ENCODE peak calls at places on chromosomes 12 and 14, in seven cellular contexts. One of them, this sample, is unnamed.

GRCh38 chr14:65373671-65374039 is 38.9 kb upstream of the FUT8 start:
- DNase-seq in HepG2: no peak
- DNase-seq in HCT116: no peak
- DNase-seq in IMR-90: no peak
- DNase-seq in SK-N-SH: no peak
- DNase-seq in H1: no peak
- DNase-seq in K562: no peak
- DNase-seq in this sample: no peak

GRCh38 chr14:101947577-101947903 is 16.8 kb upstream of the DYNC1H1 start:
- DNase-seq in HepG2: no peak
- DNase-seq in HCT116: no peak
- DNase-seq in IMR-90: no peak
- DNase-seq in SK-N-SH: peak; percentile 45
- DNase-seq in H1: no peak
- DNase-seq in K562: no peak
- DNase-seq in this sample: no peak

GRCh38 chr12:20142295-20142694 is 226.0 kb upstream of the PDE3A start:
- DNase-seq in HepG2: no peak
- DNase-seq in HCT116: no peak
- DNase-seq in IMR-90: no peak
- DNase-seq in SK-N-SH: peak; percentile 19
- DNase-seq in H1: no peak
- DNase-seq in K562: no peak
- DNase-seq in this sample: no peak

GRCh38 chr12:89349814-89350213 is 2.5 kb downstream of the DUSP6 start:
- DNase-seq in HepG2: no peak
- DNase-seq in HCT116: no peak
- DNase-seq in IMR-90: peak; percentile 81
- DNase-seq in SK-N-SH: peak; percentile 38
- DNase-seq in H1: no peak
- DNase-seq in K562: no peak
- DNase-seq in this sample: no peak

GRCh38 chr12:71371132-71371531 is 68.5 kb upstream of the LGR5 start:
- DNase-seq in HepG2: peak; percentile 16
- DNase-seq in HCT116: peak; percentile 3
- DNase-seq in IMR-90: no peak
- DNase-seq in SK-N-SH: no peak
- DNase-seq in H1: no peak
- DNase-seq in K562: peak; percentile 56
- DNase-seq in this sample: no peak

GRCh38 chr12:28568083-28568482 is 377.8 kb downstream of the CCDC91 start:
- DNase-seq in HepG2: no peak
- DNase-seq in HCT116: no peak
- DNase-seq in IMR-90: peak; percentile 95
- DNase-seq in SK-N-SH: peak; percentile 11
- DNase-seq in H1: no peak
- DNase-seq in K562: no peak
- DNase-seq in this sample: peak; percentile 6

GRCh38 chr14:89015016-89015415 is 190.6 kb downstream of the TTC8 start:
- DNase-seq in HepG2: no peak
- DNase-seq in HCT116: no peak
- DNase-seq in IMR-90: no peak
- DNase-seq in SK-N-SH: no peak
- DNase-seq in H1: no peak
- DNase-seq in K562: no peak
- DNase-seq in this sample: no peak

GRCh38 chr12:6186114-6186827 is 13.9 kb upstream of the CD9 start:
- DNase-seq in HepG2: no peak
- DNase-seq in HCT116: no peak
- DNase-seq in IMR-90: no peak
- DNase-seq in SK-N-SH: no peak
- DNase-seq in H1: no peak
- DNase-seq in K562: no peak
- DNase-seq in this sample: no peak

GRCh38 chr12:52860102-52860838 is 11.5 kb upstream of the KRT78 start:
- DNase-seq in HepG2: no peak
- DNase-seq in HCT116: no peak
- DNase-seq in IMR-90: peak; percentile 52
- DNase-seq in SK-N-SH: no peak
- DNase-seq in H1: no peak
- DNase-seq in K562: no peak
- DNase-seq in this sample: peak; percentile 89

GRCh38 chr14:103127861-103128598 is 4.8 kb downstream of the TNFAIP2 start:
- DNase-seq in HepG2: no peak
- DNase-seq in HCT116: no peak
- DNase-seq in IMR-90: no peak
- DNase-seq in SK-N-SH: peak; percentile 30
- DNase-seq in H1: no peak
- DNase-seq in K562: no peak
- DNase-seq in this sample: no peak

GRCh38 chr12:50732591-50732990 is 31.3 kb upstream of the ATF1 start:
- DNase-seq in HepG2: no peak
- DNase-seq in HCT116: peak; percentile 3
- DNase-seq in IMR-90: peak; percentile 97
- DNase-seq in SK-N-SH: no peak
- DNase-seq in H1: no peak
- DNase-seq in K562: peak; percentile 13
- DNase-seq in this sample: no peak

GRCh38 chr12:89770391-89770790 is 61.8 kb upstream of the ATP2B1 start:
- DNase-seq in HepG2: no peak
- DNase-seq in HCT116: no peak
- DNase-seq in IMR-90: no peak
- DNase-seq in SK-N-SH: no peak
- DNase-seq in H1: no peak
- DNase-seq in K562: no peak
- DNase-seq in this sample: no peak

GRCh38 chr14:51776102-51776894 is 84.1 kb upstream of the GNG2 start:
- DNase-seq in HepG2: peak; percentile 52
- DNase-seq in HCT116: peak; percentile 44
- DNase-seq in IMR-90: peak; percentile 68
- DNase-seq in SK-N-SH: peak; percentile 87
- DNase-seq in H1: peak; percentile 43
- DNase-seq in K562: peak; percentile 36
- DNase-seq in this sample: peak; percentile 75

GRCh38 chr12:16076553-16076952 is 165.4 kb downstream of the DERA start:
- DNase-seq in HepG2: peak; percentile 44
- DNase-seq in HCT116: peak; percentile 29
- DNase-seq in IMR-90: peak; percentile 2
- DNase-seq in SK-N-SH: peak; percentile 17
- DNase-seq in H1: no peak
- DNase-seq in K562: no peak
- DNase-seq in this sample: peak; percentile 28

DNA sequence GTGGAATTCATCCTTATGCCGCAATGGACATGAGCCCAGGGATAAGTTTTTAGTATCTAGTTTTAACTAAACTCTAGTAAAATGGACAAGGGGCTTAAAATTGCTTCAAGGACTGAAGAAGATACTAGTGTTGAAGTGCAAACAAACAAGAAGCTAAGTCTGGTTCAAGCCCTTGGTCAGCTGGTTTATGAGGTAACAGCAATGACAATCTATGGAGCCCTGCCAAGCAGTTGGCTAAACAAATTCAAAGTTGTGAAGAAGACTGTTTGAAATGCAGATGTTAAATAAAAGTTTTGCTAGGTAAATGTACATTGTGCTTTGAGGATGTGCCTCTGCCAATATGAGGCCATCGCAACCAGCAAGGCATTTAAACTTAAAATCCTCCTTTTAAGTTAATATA is 209.4 kb downstream of the KTN1 start:
- DNase-seq in HepG2: no peak
- DNase-seq in HCT116: no peak
- DNase-seq in IMR-90: peak; percentile 44
- DNase-seq in SK-N-SH: no peak
- DNase-seq in H1: no peak
- DNase-seq in K562: no peak
- DNase-seq in this sample: no peak
- TF ChIP-seq RAD21 in HepG2: no peak
- TF ChIP-seq RAD21 in HCT116: no peak
- TF ChIP-seq RAD21 in IMR-90: no peak
- TF ChIP-seq RAD21 in SK-N-SH: no peak
- TF ChIP-seq RAD21 in H1: no peak
- TF ChIP-seq RAD21 in K562: no peak
- TF ChIP-seq RAD21 in this sample: no peak

DNA sequence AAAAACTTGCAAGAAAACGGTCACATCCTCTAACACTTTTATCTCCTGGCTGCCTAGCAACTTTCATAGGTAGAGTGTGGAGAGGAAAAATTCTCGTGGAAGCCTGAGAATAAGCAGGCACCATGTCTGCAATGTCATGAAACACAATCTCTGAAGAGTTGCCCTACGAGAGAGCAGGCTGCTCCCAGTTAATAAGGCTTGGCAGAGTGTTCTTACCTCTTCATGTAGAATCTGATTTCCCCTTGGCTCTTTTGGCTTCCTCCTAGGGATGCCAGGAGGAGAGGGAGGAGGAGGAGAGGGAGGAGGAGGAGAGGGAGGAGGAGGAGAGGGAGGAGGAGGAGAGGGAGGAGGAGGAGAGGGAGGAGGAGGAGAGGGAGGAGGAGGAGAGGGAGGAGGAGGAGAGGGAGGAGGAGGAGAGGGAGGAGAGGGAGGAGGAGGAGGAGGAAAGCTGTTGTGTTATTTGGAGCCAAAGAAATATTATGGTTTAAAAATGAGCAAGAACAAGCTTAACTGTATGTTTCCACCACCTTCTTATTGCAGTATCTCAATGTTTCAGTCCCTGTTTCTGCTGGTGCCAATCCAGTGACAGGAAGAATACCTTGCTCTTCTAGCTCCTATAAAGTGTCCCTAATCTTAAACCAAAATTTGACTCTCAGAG is 52.9 kb downstream of the EGLN3 start:
- DNase-seq in HepG2: no peak
- DNase-seq in HCT116: no peak
- DNase-seq in IMR-90: no peak
- DNase-seq in SK-N-SH: no peak
- DNase-seq in H1: no peak
- DNase-seq in K562: no peak
- DNase-seq in this sample: no peak
- TF ChIP-seq RAD21 in HepG2: no peak
- TF ChIP-seq RAD21 in HCT116: no peak
- TF ChIP-seq RAD21 in IMR-90: no peak
- TF ChIP-seq RAD21 in SK-N-SH: no peak
- TF ChIP-seq RAD21 in H1: no peak
- TF ChIP-seq RAD21 in K562: no peak
- TF ChIP-seq RAD21 in this sample: no peak

DNA sequence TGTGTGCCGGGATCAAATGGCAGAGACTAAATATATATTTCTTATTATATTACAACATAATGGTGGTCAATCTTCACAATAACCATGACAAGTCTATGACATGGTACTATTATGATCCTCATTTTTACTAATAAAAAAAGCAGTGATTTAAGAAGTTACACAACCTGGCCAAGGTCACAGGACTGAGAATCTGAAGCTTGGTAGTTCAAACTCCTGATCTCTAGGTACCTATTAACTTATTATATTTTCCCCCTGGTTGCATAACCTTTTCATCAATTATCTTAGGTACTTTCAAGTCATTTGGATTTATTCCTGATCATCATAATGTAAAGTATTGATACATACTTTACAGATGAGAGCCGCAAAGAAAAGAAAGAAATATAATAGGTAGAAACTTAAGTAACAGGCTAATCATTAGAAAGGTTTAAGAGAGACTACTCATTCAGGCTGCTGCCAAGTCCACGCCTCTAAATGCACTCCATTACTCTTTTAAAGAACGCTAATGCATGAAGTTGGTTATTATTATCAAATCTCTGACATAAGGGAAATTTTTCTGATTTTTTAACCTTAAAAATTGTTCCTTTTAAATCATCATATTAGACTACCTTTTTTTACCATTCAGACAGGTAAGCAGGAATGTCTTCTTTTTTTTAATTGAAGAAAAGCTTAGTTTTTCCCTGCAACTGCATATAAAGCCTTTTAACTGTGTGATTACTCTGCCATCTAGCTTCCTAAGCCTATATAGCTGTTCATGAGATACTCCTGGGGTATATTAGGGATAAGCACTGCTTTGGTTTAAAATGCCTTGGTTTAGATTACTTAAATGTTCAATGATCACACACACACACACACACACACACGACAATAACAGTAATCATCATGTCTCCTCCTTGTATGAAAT is 35.6 kb downstream of the RPS29 start:
- DNase-seq in HepG2: peak; percentile 12
- DNase-seq in HCT116: peak; percentile 8
- DNase-seq in IMR-90: peak; percentile 19
- DNase-seq in SK-N-SH: peak; percentile 26
- DNase-seq in H1: no peak
- DNase-seq in K562: no peak
- DNase-seq in this sample: peak; percentile 28
- TF ChIP-seq RAD21 in HepG2: no peak
- TF ChIP-seq RAD21 in HCT116: peak; percentile 60
- TF ChIP-seq RAD21 in IMR-90: peak; percentile 39
- TF ChIP-seq RAD21 in SK-N-SH: peak; percentile 58
- TF ChIP-seq RAD21 in H1: peak; percentile 75
- TF ChIP-seq RAD21 in K562: peak; percentile 51
- TF ChIP-seq RAD21 in this sample: peak; percentile 55

GRCh38 chr14:77140343-77140936 is 1.2 kb downstream of the ZDHHC22 start:
- DNase-seq in HepG2: no peak
- DNase-seq in HCT116: no peak
- DNase-seq in IMR-90: no peak
- DNase-seq in SK-N-SH: no peak
- DNase-seq in H1: no peak
- DNase-seq in K562: no peak
- DNase-seq in this sample: peak; percentile 21

GRCh38 chr14:77140937-77141591 is 527 bp downstream of the ZDHHC22 start:
- DNase-seq in HepG2: no peak
- DNase-seq in HCT116: no peak
- DNase-seq in IMR-90: peak; percentile 18
- DNase-seq in SK-N-SH: peak; percentile 94
- DNase-seq in H1: no peak
- DNase-seq in K562: no peak
- DNase-seq in this sample: peak; percentile 78

GRCh38 chr14:77142289-77142814 is 761 bp upstream of the ZDHHC22 start:
- DNase-seq in HepG2: no peak
- DNase-seq in HCT116: no peak
- DNase-seq in IMR-90: no peak
- DNase-seq in SK-N-SH: no peak
- DNase-seq in H1: no peak
- DNase-seq in K562: no peak
- DNase-seq in this sample: no peak

GRCh38 chr14:77143071-77143470 is 1.5 kb upstream of the ZDHHC22 start:
- DNase-seq in HepG2: no peak
- DNase-seq in HCT116: no peak
- DNase-seq in IMR-90: no peak
- DNase-seq in SK-N-SH: peak; percentile 50
- DNase-seq in H1: no peak
- DNase-seq in K562: no peak
- DNase-seq in this sample: no peak

DNA sequence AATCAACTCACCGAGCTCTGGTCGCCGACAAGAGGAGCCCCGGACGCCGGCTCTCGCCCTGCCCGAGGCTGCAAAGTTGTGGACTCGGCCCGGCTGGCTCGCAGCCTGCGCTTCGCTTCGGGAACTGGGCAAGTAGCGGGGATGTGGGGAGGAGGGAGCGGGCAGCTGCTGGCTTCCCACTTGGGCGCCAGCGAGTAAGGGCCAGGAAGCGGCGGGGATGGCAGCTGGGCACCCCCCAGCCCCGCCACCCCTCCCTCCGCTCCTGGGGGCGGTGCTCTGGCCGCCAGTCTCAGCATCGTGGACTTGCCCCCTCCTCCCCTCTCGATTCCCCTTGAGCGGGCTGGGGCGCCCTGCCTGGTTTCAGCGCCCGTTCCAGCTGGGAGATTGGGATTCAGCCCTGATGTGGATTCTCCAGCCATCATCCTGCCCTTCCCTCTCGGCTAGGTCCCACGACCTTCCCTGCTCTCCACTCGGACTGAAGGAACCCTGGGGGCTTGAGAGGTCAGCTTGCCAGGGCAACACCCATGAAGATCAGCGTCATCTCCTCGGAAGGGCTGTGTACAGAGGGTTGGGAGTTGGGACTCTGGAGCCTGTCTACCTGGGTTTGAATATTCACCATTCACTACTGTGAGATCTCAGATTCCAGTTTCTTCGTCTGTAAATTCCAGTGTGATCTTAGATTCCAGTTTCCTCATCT is at the start of gene ZDHHC22:
- DNase-seq in HepG2: no peak
- DNase-seq in HCT116: no peak
- DNase-seq in IMR-90: no peak
- DNase-seq in SK-N-SH: peak; percentile 92
- DNase-seq in H1: no peak
- DNase-seq in K562: no peak
- DNase-seq in this sample: peak; percentile 22
- TF ChIP-seq RAD21 in HepG2: no peak
- TF ChIP-seq RAD21 in HCT116: no peak
- TF ChIP-seq RAD21 in IMR-90: no peak
- TF ChIP-seq RAD21 in SK-N-SH: no peak
- TF ChIP-seq RAD21 in H1: no peak
- TF ChIP-seq RAD21 in K562: no peak
- TF ChIP-seq RAD21 in this sample: no peak